ENCODE peak calls at places on chromosomes 4 and X, in nine cellular contexts. Y is adrenal gland, N is kidney epithelial cell, C is pancreas, J is PC-9, G is brain microvascular endothelial cell, K is tibial artery, I is lung, Z is gastrocnemius medialis. T is an unnamed sample.

GRCh38 chr4:84258905-84259830 is 239.9 kb downstream of the NKX6-1 start:
- DNase-seq in Y (peak), Z (no peak), C (no peak), G (peak), K (no peak), I (no peak), J (no peak), N (no peak), T (peak)

GRCh38 chrX:13937370-13938052 is 92.2 kb downstream of the GEMIN8 start:
- DNase-seq in I (no peak), Y (no peak), C (no peak), K (no peak), J (no peak), N (peak), Z (no peak), G (peak), T (no peak)

GRCh38 chr4:104424368-104424921 is 70.2 kb downstream of the CXXC4 start:
- DNase-seq in Z (no peak), I (no peak), Y (no peak), C (no peak), G (no peak), J (no peak), N (no peak), K (no peak), T (no peak)

GRCh38 chr4:73855406-73855805 is 2.3 kb downstream of the PF4V1 start:
- DNase-seq in I (no peak), G (no peak), K (no peak), J (no peak), C (no peak), Z (no peak), N (no peak), Y (no peak), T (no peak)

GRCh38 chr4:4633431-4633830 is 91.6 kb upstream of the STX18 start:
- DNase-seq in G (no peak), Z (no peak), K (no peak), I (no peak), C (no peak), J (no peak), N (no peak), Y (no peak), T (no peak)

GRCh38 chrX:254630-255215 is 26.5 kb upstream of the PLCXD1 start:
- DNase-seq in C (no peak), I (no peak), Z (no peak), K (no peak), N (no peak), Y (no peak), G (no peak), J (no peak), T (no peak)

GRCh38 chr4:53061467-53061866 is 199.3 kb downstream of the RASL11B start:
- DNase-seq in Y (no peak), Z (no peak), K (no peak), I (no peak), J (no peak), G (no peak), C (no peak), N (no peak), T (no peak)

GRCh38 chrX:153773741-153774575 is 6.9 kb upstream of the SRPK3 start:
- DNase-seq in J (no peak), C (no peak), K (no peak), I (no peak), Z (no peak), N (no peak), G (no peak), Y (no peak), T (no peak)

GRCh38 chr4:54439831-54440243 is 210.7 kb downstream of the PDGFRA start:
- DNase-seq in J (no peak), G (peak), N (no peak), I (peak), Z (peak), K (peak), Y (peak), C (no peak), T (peak)

GRCh38 chrX:1451676-1452496 is 823 bp downstream of the ASMTL start:
- DNase-seq in I (peak), Y (no peak), Z (no peak), J (no peak), K (peak), N (no peak), G (no peak), C (peak), T (no peak)

DNA sequence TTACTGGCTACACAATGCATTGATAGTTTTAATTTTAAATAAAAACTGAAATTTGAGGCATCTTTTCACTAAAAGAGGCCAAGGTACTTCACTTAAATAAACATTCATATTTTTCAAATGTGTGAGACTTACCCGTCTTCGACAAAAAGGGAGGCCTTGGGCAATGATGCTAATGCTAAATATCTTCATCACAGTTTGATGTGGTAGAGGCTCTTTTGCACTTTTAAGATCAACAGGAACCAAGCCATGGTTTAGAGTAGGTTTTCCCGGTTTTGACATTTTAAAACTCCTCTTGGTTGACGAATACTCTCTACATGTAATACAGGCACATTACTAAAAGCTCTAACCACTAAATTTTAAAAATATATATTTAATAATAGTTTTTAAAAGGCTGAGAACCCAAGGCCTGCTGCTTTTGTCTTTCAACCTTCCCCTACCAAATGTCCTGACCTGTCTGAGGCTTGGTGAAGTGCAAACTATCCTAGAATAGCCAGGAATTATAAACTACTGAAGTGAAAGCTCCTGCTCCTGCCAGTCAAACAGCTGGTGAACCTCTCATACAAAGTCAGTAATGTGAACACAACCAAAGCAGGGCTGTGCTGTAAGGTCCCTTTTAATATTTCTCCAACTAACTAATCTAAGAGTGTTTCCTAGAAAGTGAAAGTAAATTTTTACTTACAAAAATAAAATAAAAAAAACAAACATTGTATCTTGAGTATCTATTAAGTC is 153.7 kb downstream of the FBXW7 start:
- DNase-seq in G (no peak), N (no peak), Z (peak), C (peak), K (no peak), J (no peak), I (no peak), Y (no peak), T (no peak)
- H3K4me3 ChIP-seq in G (no peak), N (no peak), Z (peak), C (peak), K (peak), J (no peak), I (no peak), Y (no peak), T (no peak)

GRCh38 chr4:137981277-137981676 is 260.9 kb downstream of the SLC7A11 start:
- DNase-seq in J (no peak), Z (no peak), Y (no peak), N (no peak), I (no peak), C (no peak), G (peak), K (no peak), T (no peak)

DNA sequence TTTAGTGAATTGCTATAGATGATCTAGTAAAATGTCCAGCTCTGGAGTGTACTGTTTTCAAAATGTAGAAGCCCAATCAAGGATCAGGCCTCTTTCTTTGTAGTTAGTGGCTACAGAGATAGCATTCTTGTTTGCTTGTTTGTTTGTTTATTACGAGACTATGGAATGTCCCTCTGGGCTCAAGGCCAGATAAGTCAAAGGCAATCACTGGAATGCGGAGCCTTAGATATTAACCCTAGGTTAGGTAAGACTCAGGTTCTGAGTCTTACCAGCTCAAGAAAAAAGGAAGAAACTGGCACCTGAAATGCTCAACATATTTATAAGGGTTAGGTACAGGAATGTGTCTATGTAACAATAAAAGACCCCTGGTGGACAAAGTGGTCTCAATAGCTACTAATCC is 261.5 kb downstream of the SLC7A11 start:
- DNase-seq in C (no peak), G (no peak), K (no peak), J (no peak), I (no peak), Z (no peak), Y (no peak), N (no peak), T (no peak)
- TF ChIP-seq CTCF in C (no peak), G (no peak), K (no peak), J (no peak), I (no peak), Z (no peak), Y (no peak), N (no peak), T (no peak)

GRCh38 chr4:112885897-112886296 is 163.6 kb upstream of the ANK2 start:
- DNase-seq in I (no peak), K (no peak), Z (no peak), N (no peak), J (no peak), Y (no peak), C (no peak), G (no peak), T (no peak)

GRCh38 chr4:112882286-112882685 is 167.2 kb upstream of the ANK2 start:
- DNase-seq in Z (no peak), G (no peak), I (no peak), Y (no peak), J (no peak), N (no peak), C (no peak), K (no peak), T (no peak)

GRCh38 chr4:112876316-112876715 is 173.1 kb upstream of the ANK2 start:
- DNase-seq in Y (no peak), J (no peak), C (no peak), K (no peak), G (no peak), Z (no peak), N (no peak), I (no peak), T (no peak)

GRCh38 chr4:112881842-112882241 is 167.6 kb upstream of the ANK2 start:
- DNase-seq in J (no peak), Y (no peak), Z (no peak), G (no peak), I (no peak), K (no peak), C (no peak), N (no peak), T (no peak)
- H3K4me3 ChIP-seq in J (no peak), Y (no peak), Z (peak), G (peak), I (no peak), K (peak), C (peak), N (no peak), T (no peak)

GRCh38 chrX:109472939-109473713 is 8.8 kb downstream of the GUCY2F start:
- DNase-seq in Y (peak), J (no peak), N (peak), Z (no peak), C (no peak), G (peak), K (no peak), I (no peak), T (no peak)
- TF ChIP-seq CTCF in Y (no peak), J (peak), N (peak), Z (no peak), C (no peak), G (peak), K (no peak), I (no peak), T (no peak)

DNA sequence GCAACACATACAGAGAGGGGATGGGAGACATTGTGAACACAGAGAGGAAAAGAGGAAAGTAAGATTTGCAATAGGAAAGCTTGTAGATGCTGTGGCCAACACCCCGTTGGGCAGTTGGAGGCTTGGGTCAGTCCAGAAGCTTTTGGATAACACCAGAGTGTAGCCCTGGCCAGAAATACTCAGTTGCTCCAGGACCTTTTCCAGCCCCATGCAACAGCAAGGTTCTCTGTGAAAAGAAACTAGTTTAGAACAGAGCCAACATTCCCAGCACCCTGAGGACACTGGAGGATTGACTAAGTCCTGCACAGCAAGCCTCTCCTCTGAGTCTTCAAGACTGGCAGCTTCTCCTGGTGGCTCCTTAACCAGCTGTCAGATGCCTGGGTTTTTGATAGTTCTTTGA is 27.9 kb upstream of the NAF1 start:
- DNase-seq in Z (no peak), Y (no peak), J (no peak), I (no peak), N (no peak), K (peak), C (no peak), G (no peak), T (no peak)
- H3K4me3 ChIP-seq in Z (no peak), Y (no peak), J (no peak), I (no peak), N (no peak), K (no peak), C (no peak), G (no peak), T (no peak)

GRCh38 chr4:522438-522837 is 23.4 kb downstream of the PIGG start:
- DNase-seq in J (no peak), K (no peak), C (no peak), Z (no peak), I (no peak), N (no peak), G (no peak), Y (no peak), T (no peak)
- TF ChIP-seq CTCF in J (no peak), K (no peak), C (no peak), Z (no peak), I (no peak), N (no peak), G (no peak), Y (no peak), T (no peak)

GRCh38 chr4:168678751-168679366 is 182.0 kb downstream of the PALLD start:
- DNase-seq in N (no peak), K (no peak), Z (no peak), G (no peak), J (no peak), C (no peak), Y (no peak), I (no peak), T (no peak)
- H3K4me3 ChIP-seq in N (no peak), K (no peak), Z (no peak), G (no peak), J (no peak), C (no peak), Y (no peak), I (no peak), T (no peak)

GRCh38 chr4:26317766-26318165 is 3.0 kb upstream of the RBPJ start:
- DNase-seq in J (no peak), N (no peak), G (no peak), K (no peak), C (no peak), I (no peak), Z (no peak), Y (no peak), T (no peak)

GRCh38 chr4:26321326-26322276 is 787 bp downstream of the RBPJ start:
- DNase-seq in K (peak), Z (no peak), Y (peak), N (no peak), C (peak), I (peak), G (no peak), J (no peak), T (no peak)

GRCh38 chr4:26320159-26320452 is 708 bp upstream of the RBPJ start:
- DNase-seq in C (no peak), J (no peak), K (no peak), I (no peak), Y (no peak), G (no peak), Z (peak), N (no peak), T (no peak)

GRCh38 chr4:26320453-26321325 is at the start of gene RBPJ:
- DNase-seq in Z (peak), K (peak), J (peak), Y (peak), C (peak), N (peak), G (peak), I (peak), T (peak)

GRCh38 chr4:26319467-26320158 is 1.2 kb upstream of the RBPJ start:
- DNase-seq in G (peak), C (peak), Y (peak), N (peak), K (peak), I (peak), Z (peak), J (peak), T (peak)
- TF ChIP-seq CTCF in G (no peak), C (no peak), Y (no peak), N (peak), K (no peak), I (no peak), Z (no peak), J (no peak), T (peak)